ENCODE peak calls at places on chromosomes 13 and 19, in ten cellular contexts. P is amygdala; C is effector memory CD4-positive, alpha-beta T cell; R is B cell; M is NCI-H1092 treated with DMSO at 0.1 percent for 48 hours; A is naive thymus-derived CD4-positive, alpha-beta T cell; T is EL; I is DMS153; V is neuronal stem cell; N is activated CD8-positive, alpha-beta memory T cell treated with anti-CD3 and anti-CD28 coated beads for 4 hours. S is an unnamed sample.

GRCh38 chr13:41561179-41561578 is 103.8 kb downstream of the RGCC start:
- DNase-seq in I (no peak), M (no peak), N (no peak), P (no peak), C (no peak), V (no peak), R (no peak), A (no peak), T (no peak), S (no peak)

GRCh38 chr19:9836021-9836420 is 903 bp downstream of the PIN1 start:
- DNase-seq in N (no peak), I (no peak), C (no peak), T (peak), M (no peak), V (no peak), A (no peak), R (no peak), P (no peak), S (no peak)

GRCh38 chr13:84127597-84128128 is 245.4 kb upstream of the SLITRK1 start:
- DNase-seq in N (no peak), A (no peak), I (no peak), M (no peak), C (no peak), P (no peak), R (no peak), T (no peak), V (no peak), S (peak)

GRCh38 chr13:113906566-113906965 is 42.7 kb upstream of the GAS6 start:
- DNase-seq in A (no peak), V (no peak), I (no peak), T (no peak), R (no peak), M (peak), C (no peak), N (no peak), P (no peak), S (no peak)

GRCh38 chr19:1173160-1173844 is 766 bp downstream of the SBNO2 start:
- DNase-seq in T (no peak), R (no peak), A (no peak), N (no peak), I (no peak), P (no peak), V (no peak), C (no peak), M (no peak), S (no peak)

GRCh38 chr19:4967738-4968461 is 1.0 kb upstream of the KDM4B start:
- DNase-seq in V (no peak), N (no peak), R (peak), P (no peak), A (no peak), C (no peak), T (peak), I (no peak), M (no peak), S (no peak)

GRCh38 chr19:46387713-46388130 is 25.6 kb downstream of the CCDC8 start:
- DNase-seq in M (no peak), R (peak), P (no peak), T (no peak), N (no peak), C (no peak), A (no peak), I (no peak), V (no peak), S (peak)

GRCh38 chr19:47633516-47633915 is 24.6 kb downstream of the BICRA start:
- DNase-seq in P (no peak), N (no peak), T (no peak), M (no peak), A (no peak), I (peak), C (no peak), V (no peak), R (no peak), S (no peak)

GRCh38 chr19:39104104-39104708 is 20.0 kb downstream of the ACP7 start:
- DNase-seq in V (no peak), C (no peak), M (no peak), P (peak), T (no peak), N (no peak), A (no peak), R (no peak), I (no peak), S (no peak)

GRCh38 chr19:31261019-31261595 is 88.1 kb downstream of the TSHZ3 start:
- DNase-seq in A (no peak), R (no peak), N (no peak), M (no peak), I (no peak), C (no peak), P (no peak), T (no peak), V (no peak), S (no peak)

GRCh38 chr19:43124360-43124759 is 41.9 kb upstream of the PSG2 start:
- DNase-seq in A (no peak), V (no peak), T (peak), R (no peak), P (no peak), N (no peak), M (no peak), I (no peak), C (no peak), S (no peak)

GRCh38 chr19:28244966-28245365 is 968.0 kb downstream of the UQCRFS1 start:
- DNase-seq in A (no peak), N (no peak), V (no peak), T (no peak), R (no peak), P (no peak), C (no peak), I (no peak), M (no peak), S (no peak)